ENCODE peak calls at places on chromosomes 3 and 15, in ten cellular contexts. Z, E, D, F, W, S, J, C, N and I are unnamed samples.

GRCh38 chr3:126194713-126195305 is 14.4 kb upstream of the ALDH1L1 start:
- DNase-seq in E (no peak), D (no peak), S (no peak), Z (no peak), N (no peak), C (no peak), F (no peak), J (no peak), W (no peak), I (no peak)

GRCh38 chr15:72306211-72306785 is 13.7 kb downstream of the CELF6 start:
- DNase-seq in C (no peak), W (peak), N (peak), J (no peak), Z (no peak), E (no peak), D (peak), F (peak), S (no peak), I (no peak)

GRCh38 chr3:51276046-51276445 is 109.0 kb upstream of the MANF start:
- DNase-seq in W (no peak), N (no peak), D (no peak), S (no peak), J (no peak), C (no peak), F (no peak), Z (no peak), E (no peak), I (no peak)

GRCh38 chr15:90471769-90472168 is 58.0 kb upstream of the CRTC3 start:
- DNase-seq in F (no peak), N (no peak), W (no peak), S (no peak), E (no peak), J (no peak), C (no peak), Z (no peak), D (no peak), I (no peak)

GRCh38 chr3:64318670-64319271 is 93.5 kb upstream of the PRICKLE2 start:
- DNase-seq in C (no peak), Z (no peak), F (no peak), J (no peak), S (no peak), N (no peak), W (no peak), D (no peak), E (no peak), I (no peak)

GRCh38 chr3:71601811-71602210 is 18.3 kb upstream of the FOXP1 start:
- DNase-seq in C (no peak), J (no peak), S (no peak), F (peak), E (no peak), D (no peak), N (peak), W (peak), Z (no peak), I (no peak)

GRCh38 chr3:71078723-71079525 is 504.6 kb downstream of the FOXP1 start:
- DNase-seq in Z (no peak), F (no peak), N (no peak), W (no peak), S (no peak), C (no peak), E (no peak), J (no peak), D (no peak), I (no peak)

GRCh38 chr15:97915261-97915660 is 45.2 kb upstream of the ARRDC4 start:
- DNase-seq in D (no peak), W (no peak), S (no peak), J (no peak), N (no peak), E (no peak), C (no peak), F (no peak), Z (no peak), I (no peak)

GRCh38 chr3:137761563-137762503 is 2.3 kb upstream of the SOX14 start:
- DNase-seq in W (no peak), E (no peak), J (no peak), N (no peak), C (no peak), Z (peak), D (no peak), F (no peak), S (no peak), I (no peak)

GRCh38 chr15:42688301-42688700 is 48.6 kb downstream of the CDAN1 start:
- DNase-seq in J (no peak), C (no peak), F (no peak), S (no peak), N (no peak), D (no peak), E (no peak), Z (no peak), W (peak), I (no peak)

GRCh38 chr3:78140866-78141658 is 1101.2 kb downstream of the ROBO2 start:
- DNase-seq in E (no peak), F (peak), Z (no peak), C (no peak), D (no peak), W (peak), N (peak), J (no peak), S (no peak), I (no peak)

GRCh38 chr15:40369474-40369869 is 11.5 kb downstream of the DISP2 start:
- DNase-seq in F (no peak), D (no peak), W (no peak), Z (peak), C (no peak), N (no peak), J (no peak), S (no peak), E (no peak), I (no peak)

GRCh38 chr15:68730491-68731317 is 90.0 kb downstream of the ANP32A start:
- DNase-seq in Z (peak), C (no peak), D (peak), F (peak), N (peak), J (no peak), W (peak), S (peak), E (peak), I (peak)
- TF ChIP-seq CTCF in Z (peak), C (peak), D (peak), F (peak), N (peak), J (peak), W (peak), S (peak), E (peak), I (peak)

DNA sequence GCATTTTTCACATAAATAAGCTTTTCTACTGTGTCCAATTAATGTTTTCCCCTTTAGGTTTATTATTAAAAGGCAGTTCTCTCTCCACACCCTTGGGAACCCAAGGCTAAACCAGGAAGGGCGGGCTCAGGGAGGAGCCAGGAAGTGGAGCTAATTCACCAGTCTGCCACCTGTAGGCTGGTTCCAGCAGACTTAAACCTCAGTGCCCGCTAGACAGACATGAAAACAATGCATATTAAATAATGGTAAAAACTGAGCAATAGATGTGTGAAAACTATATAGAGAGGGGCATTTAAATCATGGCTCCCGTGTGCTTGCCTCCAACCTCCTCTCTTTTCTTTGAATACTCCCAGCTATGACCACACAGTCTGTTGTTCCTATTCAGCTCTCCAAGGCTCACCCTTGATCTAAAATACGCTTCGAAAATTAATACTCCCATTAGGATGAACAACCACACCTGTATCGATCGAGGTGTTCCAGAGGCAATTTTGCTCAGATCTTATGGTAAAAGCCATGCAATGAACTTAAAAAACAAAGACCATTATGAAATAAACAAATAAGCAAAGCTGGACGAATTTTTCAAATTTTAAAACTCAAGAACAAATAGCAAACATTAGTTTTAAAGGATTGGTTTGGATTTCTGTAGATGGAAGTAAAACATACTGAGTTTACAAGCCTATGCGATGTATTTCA is 253.3 kb downstream of the TJP1 start:
- DNase-seq in D (no peak), W (peak), Z (no peak), F (no peak), N (peak), E (no peak), S (peak), J (no peak), C (no peak), I (no peak)
- TF ChIP-seq CTCF in D (no peak), W (peak), Z (peak), F (no peak), N (peak), E (no peak), S (peak), J (peak), C (peak), I (no peak)

DNA sequence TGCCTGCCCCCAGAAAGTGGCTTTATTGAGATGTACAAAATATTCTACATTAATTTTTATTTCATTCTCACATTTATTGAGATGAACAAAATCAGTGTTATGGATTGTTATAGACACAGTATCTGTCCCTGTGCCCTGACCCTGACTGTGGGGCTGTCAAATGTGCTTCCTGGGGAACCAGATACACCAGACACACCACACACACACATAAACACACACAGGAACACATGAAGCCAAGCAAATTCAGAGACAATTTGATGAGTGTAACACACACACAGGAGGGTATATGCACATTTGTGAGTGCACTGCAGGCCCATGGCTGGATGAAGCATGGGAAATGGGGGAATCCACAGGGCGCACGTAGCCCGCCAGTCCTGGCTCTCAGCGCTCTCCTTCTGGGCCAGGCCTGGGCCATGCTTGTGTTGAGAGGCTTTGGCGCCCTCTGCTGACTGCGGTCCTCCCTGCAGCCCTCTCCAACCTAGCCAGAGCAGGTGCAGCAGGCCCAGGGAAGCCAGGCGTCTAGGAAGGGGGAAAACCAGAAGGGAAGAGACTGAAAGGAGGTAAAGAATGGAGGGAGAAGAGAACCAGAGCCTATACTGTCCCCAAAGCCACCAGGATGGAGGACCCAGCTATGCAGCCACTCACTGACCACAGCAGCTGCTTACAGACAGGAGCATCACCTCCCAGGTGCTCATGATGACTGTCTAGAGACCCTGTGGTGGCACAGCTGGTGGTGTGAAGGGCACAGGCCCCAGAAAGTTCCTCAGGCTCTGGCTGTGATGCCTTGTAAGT is 18.0 kb upstream of the LOXL1 start:
- DNase-seq in D (peak), Z (peak), W (peak), N (peak), E (peak), J (peak), F (peak), C (peak), S (peak), I (peak)
- TF ChIP-seq CTCF in D (peak), Z (peak), W (peak), N (peak), E (peak), J (peak), F (peak), C (peak), S (peak), I (peak)

GRCh38 chr3:172288625-172289024 is 159.6 kb downstream of the GHSR start:
- DNase-seq in E (no peak), F (no peak), W (no peak), S (no peak), C (no peak), Z (no peak), J (no peak), D (no peak), N (no peak), I (no peak)

GRCh38 chr3:172287811-172288477 is 160.3 kb downstream of the GHSR start:
- DNase-seq in Z (no peak), F (no peak), W (peak), S (no peak), D (no peak), C (no peak), E (no peak), N (no peak), J (no peak), I (no peak)

GRCh38 chr3:172291650-172292049 is 156.6 kb downstream of the GHSR start:
- DNase-seq in Z (no peak), W (no peak), C (no peak), N (no peak), J (no peak), F (no peak), E (no peak), S (no peak), D (no peak), I (no peak)

GRCh38 chr3:172290457-172290856 is 157.8 kb downstream of the GHSR start:
- DNase-seq in S (no peak), F (no peak), J (no peak), E (no peak), D (no peak), Z (no peak), W (no peak), N (no peak), C (no peak), I (no peak)

DNA sequence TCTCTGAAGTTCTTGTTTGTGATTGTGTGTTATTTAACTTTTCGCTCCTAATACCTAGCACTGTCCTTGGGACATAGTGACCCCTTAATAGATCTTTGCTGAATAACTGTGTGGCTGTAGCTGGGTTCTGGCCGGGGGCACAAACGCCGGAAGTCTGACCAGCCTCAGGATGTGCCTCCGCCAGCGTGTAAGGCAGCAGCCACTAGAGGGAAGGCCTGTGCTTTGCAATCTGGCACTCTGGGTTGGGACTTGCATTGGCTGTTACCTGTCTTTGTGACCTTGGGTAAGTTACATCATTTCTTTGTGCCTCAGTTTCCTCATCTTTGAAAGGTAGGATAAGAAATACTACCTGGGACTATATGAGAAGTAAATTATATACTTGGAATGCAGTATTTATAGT is 158.7 kb downstream of the GHSR start:
- DNase-seq in D (no peak), J (no peak), N (no peak), Z (no peak), W (no peak), F (no peak), C (no peak), S (no peak), E (no peak), I (peak)
- TF ChIP-seq CTCF in D (peak), J (peak), N (peak), Z (peak), W (peak), F (no peak), C (no peak), S (peak), E (no peak), I (peak)

GRCh38 chr3:46675426-46675825 is 18.1 kb downstream of the ALS2CL start:
- DNase-seq in J (no peak), F (no peak), S (no peak), W (no peak), D (no peak), Z (peak), C (no peak), N (no peak), E (no peak), I (no peak)

GRCh38 chr3:46673151-46674030 is 20.1 kb downstream of the ALS2CL start:
- DNase-seq in J (no peak), N (no peak), Z (peak), E (no peak), F (no peak), S (no peak), W (no peak), D (no peak), C (peak), I (no peak)

GRCh38 chr3:46675843-46676567 is 17.5 kb downstream of the ALS2CL start:
- DNase-seq in C (no peak), Z (peak), J (no peak), F (peak), S (no peak), N (no peak), D (peak), W (no peak), E (no peak), I (no peak)

GRCh38 chr3:46672349-46672695 is 21.2 kb downstream of the ALS2CL start:
- DNase-seq in D (no peak), J (no peak), N (no peak), W (no peak), E (no peak), C (peak), F (no peak), Z (peak), S (no peak), I (no peak)

GRCh38 chr3:46674031-46674592 is 19.4 kb downstream of the ALS2CL start:
- DNase-seq in F (no peak), E (no peak), S (no peak), C (no peak), D (no peak), Z (peak), W (no peak), N (no peak), J (no peak), I (no peak)
- TF ChIP-seq CTCF in F (peak), E (no peak), S (peak), C (no peak), D (peak), Z (peak), W (peak), N (peak), J (peak), I (no peak)

GRCh38 chr3:192772495-192772894 is 45.2 kb upstream of the FGF12 start:
- DNase-seq in W (peak), E (no peak), C (peak), J (no peak), N (peak), F (peak), S (peak), Z (no peak), D (no peak), I (peak)
- TF ChIP-seq CTCF in W (peak), E (no peak), C (no peak), J (no peak), N (peak), F (peak), S (peak), Z (peak), D (peak), I (peak)

GRCh38 chr15:83115831-83116565 is 8.6 kb downstream of the TM6SF1 start:
- DNase-seq in F (no peak), J (no peak), D (no peak), W (no peak), C (no peak), S (no peak), E (no peak), Z (no peak), N (no peak), I (peak)

GRCh38 chr15:83119968-83120581 is 12.6 kb downstream of the TM6SF1 start:
- DNase-seq in C (no peak), F (no peak), J (no peak), W (no peak), D (no peak), S (no peak), Z (no peak), E (no peak), N (no peak), I (no peak)

GRCh38 chr15:83115410-83115809 is 8.0 kb downstream of the TM6SF1 start:
- DNase-seq in C (no peak), S (no peak), Z (no peak), D (no peak), W (no peak), F (no peak), N (no peak), J (no peak), E (no peak), I (no peak)

GRCh38 chr15:83118968-83119367 is 11.5 kb downstream of the TM6SF1 start:
- DNase-seq in Z (no peak), J (no peak), N (no peak), D (no peak), F (no peak), S (no peak), E (no peak), W (no peak), C (no peak), I (no peak)

DNA sequence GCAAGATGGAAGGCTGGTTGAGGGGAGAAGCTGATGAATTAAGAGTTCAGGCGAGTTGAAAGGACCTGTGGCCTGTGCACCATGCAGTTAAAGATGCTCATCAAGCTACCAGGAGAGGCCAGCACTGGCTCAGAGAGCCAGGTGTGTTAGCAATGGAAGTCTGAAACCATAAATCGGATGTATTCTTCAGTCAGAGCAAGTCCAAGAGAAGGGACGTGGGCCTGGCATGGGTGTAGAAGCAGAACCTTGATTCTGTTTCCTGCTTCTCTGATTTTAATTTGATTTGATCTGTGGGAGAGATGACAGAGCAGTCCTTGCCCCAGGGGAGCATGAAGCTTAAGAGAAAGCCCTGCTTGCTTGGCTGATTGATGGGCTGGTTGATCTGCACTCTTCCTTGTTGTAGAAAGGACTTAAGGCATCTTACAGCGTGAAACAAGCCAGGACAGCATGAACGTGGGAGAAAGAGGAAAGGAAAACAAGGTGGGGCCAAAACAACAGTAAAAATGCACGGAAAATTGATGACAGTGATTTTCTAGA is 10.9 kb downstream of the TM6SF1 start:
- DNase-seq in W (no peak), J (no peak), Z (no peak), N (no peak), C (no peak), E (no peak), S (no peak), F (no peak), D (no peak), I (no peak)
- TF ChIP-seq CTCF in W (no peak), J (no peak), Z (no peak), N (no peak), C (no peak), E (no peak), S (no peak), F (no peak), D (no peak), I (no peak)

GRCh38 chr3:97389883-97390282 is 374.7 kb upstream of the ARL6 start:
- DNase-seq in N (no peak), E (no peak), W (no peak), S (no peak), D (no peak), C (no peak), J (no peak), Z (no peak), F (no peak), I (no peak)

GRCh38 chr3:97391167-97391566 is 373.4 kb upstream of the ARL6 start:
- DNase-seq in D (no peak), Z (no peak), N (no peak), J (no peak), E (no peak), C (no peak), F (no peak), W (no peak), S (no peak), I (no peak)

GRCh38 chr3:97384581-97384980 is 380.0 kb upstream of the ARL6 start:
- DNase-seq in C (no peak), N (no peak), J (no peak), S (no peak), E (no peak), D (no peak), W (no peak), Z (no peak), F (no peak), I (no peak)

GRCh38 chr3:97388774-97389173 is 375.8 kb upstream of the ARL6 start:
- DNase-seq in N (no peak), Z (no peak), D (no peak), W (no peak), C (no peak), E (no peak), J (no peak), F (no peak), S (no peak), I (no peak)
- TF ChIP-seq CTCF in N (no peak), Z (no peak), D (no peak), W (no peak), C (no peak), E (no peak), J (no peak), F (no peak), S (no peak), I (no peak)